ENCODE peak calls at places on chromosomes 11 and 22, in ten cellular contexts. Z, N, J, C, T, A, Q, D, S and B are unnamed samples.

GRCh38 chr11:74000770-74001169 is 8.1 kb downstream of the UCP3 start:
- DNase-seq in Z (no peak), N (no peak), J (no peak), C (no peak), T (no peak), A (no peak), Q (no peak), D (no peak), S (no peak), B (peak)

GRCh38 chr11:125916683-125917337 is 12.5 kb downstream of the DDX25 start:
- DNase-seq in Z (no peak), N (peak), J (no peak), C (no peak), T (no peak), A (no peak), Q (no peak), D (no peak), S (no peak), B (no peak)

GRCh38 chr11:109236696-109237095 is 185.3 kb upstream of the C11orf87 start:
- DNase-seq in Z (no peak), N (no peak), J (no peak), C (no peak), T (no peak), A (no peak), Q (no peak), D (no peak), S (no peak), B (no peak)

GRCh38 chr11:64208796-64209562 is 2.5 kb downstream of the FERMT3 start:
- DNase-seq in Z (no peak), N (no peak), J (no peak), C (no peak), T (no peak), A (no peak), Q (no peak), D (no peak), S (no peak), B (no peak)

GRCh38 chr11:119747868-119748660 is 19.1 kb upstream of the NECTIN1 start:
- DNase-seq in Z (no peak), N (no peak), J (no peak), C (no peak), T (no peak), A (no peak), Q (no peak), D (no peak), S (no peak), B (no peak)

GRCh38 chr11:102318469-102318868 is 1.2 kb downstream of the BIRC3 start:
- DNase-seq in Z (no peak), N (peak), J (no peak), C (no peak), T (peak), A (peak), Q (no peak), D (no peak), S (no peak), B (no peak)

GRCh38 chr11:27998552-27998951 is 109.4 kb downstream of the KIF18A start:
- DNase-seq in Z (no peak), N (no peak), J (no peak), C (no peak), T (no peak), A (no peak), Q (no peak), D (no peak), S (no peak), B (no peak)

GRCh38 chr22:44381761-44382454 is 69.2 kb upstream of the SHISAL1 start:
- DNase-seq in Z (no peak), N (no peak), J (no peak), C (no peak), T (no peak), A (no peak), Q (no peak), D (no peak), S (no peak), B (peak)

GRCh38 chr11:118152552-118153471 is at the start of gene SCN4B:
- DNase-seq in Z (no peak), N (peak), J (peak), C (peak), T (no peak), A (peak), Q (peak), D (no peak), S (no peak), B (peak)

GRCh38 chr11:66841861-66842260 is 1.4 kb upstream of the RCE1 start:
- DNase-seq in Z (no peak), N (no peak), J (peak), C (no peak), T (no peak), A (no peak), Q (no peak), D (no peak), S (no peak), B (peak)

GRCh38 chr11:63892233-63892632 is 24.7 kb downstream of the RCOR2 start:
- DNase-seq in Z (no peak), N (no peak), J (no peak), C (no peak), T (no peak), A (peak), Q (no peak), D (no peak), S (no peak), B (no peak)

GRCh38 chr11:64410396-64410718 is 51.4 kb downstream of the RPS6KA4 start:
- DNase-seq in Z (no peak), N (no peak), J (no peak), C (no peak), T (no peak), A (no peak), Q (no peak), D (no peak), S (no peak), B (no peak)

GRCh38 chr22:44711236-44711560 is 9.2 kb downstream of the PRR5 start:
- DNase-seq in Z (no peak), N (no peak), J (no peak), C (no peak), T (no peak), A (no peak), Q (no peak), D (no peak), S (no peak), B (no peak)

GRCh38 chr11:70420008-70420464 is 21.7 kb downstream of the CTTN start:
- DNase-seq in Z (no peak), N (no peak), J (no peak), C (no peak), T (no peak), A (peak), Q (no peak), D (no peak), S (no peak), B (no peak)

GRCh38 chr11:71474141-71474770 is 21.3 kb downstream of the NADSYN1 start:
- DNase-seq in Z (no peak), N (no peak), J (no peak), C (no peak), T (no peak), A (no peak), Q (no peak), D (no peak), S (no peak), B (no peak)

GRCh38 chr11:2099523-2100316 is 39.5 kb downstream of the IGF2 start:
- DNase-seq in Z (no peak), N (peak), J (peak), C (no peak), T (no peak), A (no peak), Q (no peak), D (no peak), S (no peak), B (peak)

GRCh38 chr11:134727636-134728035 is 315.6 kb upstream of the B3GAT1 start:
- DNase-seq in Z (no peak), N (no peak), J (no peak), C (no peak), T (no peak), A (no peak), Q (no peak), D (no peak), S (no peak), B (no peak)

GRCh38 chr11:115276182-115276581 is 228.0 kb downstream of the CADM1 start:
- DNase-seq in Z (no peak), N (no peak), J (no peak), C (no peak), T (no peak), A (no peak), Q (no peak), D (no peak), S (no peak), B (no peak)

GRCh38 chr11:100684101-100685065 is 2.7 kb upstream of the ARHGAP42 start:
- DNase-seq in Z (no peak), N (no peak), J (no peak), C (no peak), T (no peak), A (no peak), Q (no peak), D (no peak), S (no peak), B (no peak)

GRCh38 chr22:27719535-27720227 is 81.9 kb downstream of the MN1 start:
- DNase-seq in Z (no peak), N (no peak), J (no peak), C (peak), T (no peak), A (peak), Q (no peak), D (no peak), S (no peak), B (peak)

GRCh38 chr11:108034952-108035351 is 26.3 kb downstream of the CUL5 start:
- DNase-seq in Z (no peak), N (no peak), J (no peak), C (no peak), T (no peak), A (no peak), Q (no peak), D (no peak), S (no peak), B (no peak)

GRCh38 chr11:104380358-104380757 is 216.4 kb upstream of the PDGFD start:
- DNase-seq in Z (no peak), N (no peak), J (no peak), C (no peak), T (no peak), A (no peak), Q (no peak), D (no peak), S (no peak), B (no peak)

GRCh38 chr11:9861860-9862725 is 198.2 kb downstream of the SWAP70 start:
- DNase-seq in Z (peak), N (peak), J (peak), C (peak), T (no peak), A (peak), Q (peak), D (peak), S (peak), B (peak)

GRCh38 chr11:129285387-129285786 is 90.3 kb upstream of the BARX2 start:
- DNase-seq in Z (no peak), N (no peak), J (no peak), C (no peak), T (no peak), A (no peak), Q (peak), D (no peak), S (no peak), B (no peak)